ENCODE peak calls at places on chromosome 4, in ten cellular contexts. E is esophagus muscularis mucosa; B is psoas muscle; O is esophagus squamous epithelium; R is cardiac muscle cell; X is aorta; V is CD8-positive, alpha-beta T cell; H is heart left ventricle; L is neural progenitor cell; N is prostate gland. I is an unnamed sample. For H3K4me1 and H3K36me3, the result is how much of the 10 kb centered on the place peaks cover.

GRCh38 chr4:69025999-69026387 is 70.3 kb upstream of the UGT2B7 start:
- DNase-seq in E (no peak), B (no peak), O (no peak), R (no peak), X (no peak), V (no peak), H (no peak), L (no peak), N (no peak), I (no peak)

GRCh38 chr4:41512604-41513003 is 25.4 kb upstream of the LIMCH1 start:
- DNase-seq in E (no peak), B (no peak), O (no peak), R (no peak), X (no peak), V (no peak), H (no peak), L (no peak), N (no peak), I (no peak)

GRCh38 chr4:144371479-144371878 is 231.0 kb upstream of the GYPA start:
- DNase-seq in E (no peak), B (no peak), O (no peak), R (peak), X (no peak), V (no peak), H (no peak), L (no peak), N (no peak), I (no peak)

GRCh38 chr4:14841801-14842748 is 160.2 kb upstream of the CPEB2 start:
- DNase-seq in E (no peak), B (peak), O (no peak), R (peak), X (peak), V (no peak), H (peak), L (no peak), N (no peak), I (no peak)

GRCh38 chr4:175639346-175639745 is 172.7 kb downstream of the GPM6A start:
- DNase-seq in E (no peak), B (no peak), O (no peak), R (no peak), X (no peak), V (no peak), H (no peak), L (no peak), N (no peak), I (no peak)

GRCh38 chr4:22019676-22020075 is 71.1 kb upstream of the KCNIP4 start:
- DNase-seq in E (no peak), B (no peak), O (no peak), R (peak), X (no peak), V (no peak), H (no peak), L (no peak), N (no peak), I (no peak)

GRCh38 chr4:60817609-60818008 is 382.5 kb upstream of the ADGRL3 start:
- DNase-seq in E (no peak), B (no peak), O (no peak), R (no peak), X (no peak), V (no peak), H (no peak), L (no peak), N (no peak), I (no peak)

GRCh38 chr4:185656467-185656890 is 121.2 kb upstream of the PDLIM3 start:
- DNase-seq in E (no peak), B (peak), O (no peak), R (peak), X (peak), V (no peak), H (peak), L (peak), N (peak), I (no peak)

GRCh38 chr4:184255917-184256642 is 38.4 kb upstream of the ENPP6 start:
- DNase-seq in E (peak), B (no peak), O (no peak), R (no peak), X (no peak), V (no peak), H (no peak), L (no peak), N (no peak), I (no peak)

GRCh38 chr4:51997647-51998046 is 22.5 kb downstream of the LRRC66 start:
- DNase-seq in E (no peak), B (no peak), O (no peak), R (no peak), X (no peak), V (no peak), H (no peak), L (no peak), N (no peak), I (no peak)

GRCh38 chr4:17613761-17614415 is 553 bp upstream of the MED28 start:
- DNase-seq in E (no peak), B (no peak), O (no peak), R (peak), X (no peak), V (no peak), H (no peak), L (peak), N (no peak), I (no peak)

GRCh38 chr4:4651811-4652609 is 110.2 kb upstream of the STX18 start:
- DNase-seq in E (no peak), B (no peak), O (no peak), R (no peak), X (no peak), V (no peak), H (peak), L (peak), N (no peak), I (no peak)

GRCh38 chr4:159352609-159353008 is 249.7 kb downstream of the RAPGEF2 start:
- DNase-seq in E (no peak), B (no peak), O (no peak), R (no peak), X (no peak), V (no peak), H (no peak), L (no peak), N (no peak), I (no peak)

GRCh38 chr4:742742-743311 is 37.2 kb downstream of the PCGF3 start:
- DNase-seq in E (no peak), B (peak), O (no peak), R (peak), X (peak), V (peak), H (peak), L (peak), N (peak), I (no peak)

GRCh38 chr4:19382993-19383392 is 868.7 kb upstream of the SLIT2 start:
- DNase-seq in E (no peak), B (no peak), O (no peak), R (no peak), X (no peak), V (no peak), H (no peak), L (no peak), N (no peak), I (no peak)

GRCh38 chr4:87657525-87657924 is 7.4 kb downstream of the DMP1 start:
- DNase-seq in E (no peak), B (no peak), O (no peak), R (peak), X (no peak), V (no peak), H (no peak), L (no peak), N (no peak), I (no peak)

GRCh38 chr4:4409416-4410115 is 22.7 kb downstream of the NSG1 start:
- DNase-seq in E (no peak), B (no peak), O (no peak), R (no peak), X (peak), V (no peak), H (no peak), L (no peak), N (no peak), I (no peak)

GRCh38 chr4:77001907-77002306 is 52.4 kb downstream of the SEPTIN11 start:
- DNase-seq in E (peak), B (no peak), O (no peak), R (peak), X (no peak), V (no peak), H (no peak), L (peak), N (no peak), I (no peak)

GRCh38 chr4:140094701-140095420 is 59.1 kb downstream of the MAML3 start:
- DNase-seq in E (peak), B (peak), O (no peak), R (no peak), X (peak), V (peak), H (peak), L (no peak), N (peak), I (peak)

GRCh38 chr4:2132438-2132837 is 73.3 kb downstream of the NAT8L start:
- DNase-seq in E (no peak), B (no peak), O (no peak), R (no peak), X (no peak), V (no peak), H (no peak), L (no peak), N (no peak), I (no peak)

GRCh38 chr4:23279377-23279988 is 586.7 kb downstream of the GBA3 start:
- DNase-seq in E (no peak), B (no peak), O (no peak), R (peak), X (no peak), V (no peak), H (no peak), L (no peak), N (no peak), I (no peak)

GRCh38 chr4:41145571-41146078 is 68.7 kb downstream of the APBB2 start:
- DNase-seq in E (no peak), B (no peak), O (no peak), R (peak), X (no peak), V (no peak), H (no peak), L (peak), N (no peak), I (no peak)

GRCh38 chr4:83232087-83232486 is 52.5 kb downstream of the COQ2 start:
- DNase-seq in E (no peak), B (no peak), O (no peak), R (no peak), X (no peak), V (no peak), H (no peak), L (no peak), N (no peak), I (no peak)
- H3K4me1 ChIP-seq in E (under half), B (under half), O (under half), R (under half), X (under half), V (under half), H (under half), L (under half), N (under half), I (under half)

DNA sequence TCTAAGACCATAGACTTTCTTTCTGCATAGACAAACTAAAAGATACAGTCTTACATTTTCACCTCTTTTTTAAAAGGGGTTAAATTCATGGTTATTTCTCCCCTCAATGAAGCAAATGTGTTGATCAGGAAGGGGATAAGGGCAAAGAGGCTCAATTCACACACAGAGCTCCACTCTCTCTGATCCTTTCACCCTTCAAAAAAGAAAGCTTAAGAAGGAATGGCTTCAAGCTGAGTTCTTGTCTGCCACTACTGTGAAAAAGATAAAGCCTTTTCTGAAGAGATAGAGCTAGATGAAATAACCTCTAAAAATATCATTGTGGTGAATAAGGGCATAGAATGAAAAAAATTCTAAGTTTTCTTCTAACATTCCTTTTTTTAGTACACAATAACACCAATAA is 28.3 kb downstream of the SEPSECS start:
- DNase-seq in E (no peak), B (no peak), O (no peak), R (no peak), X (no peak), V (no peak), H (no peak), L (peak), N (no peak), I (no peak)
- H3K27ac ChIP-seq in E (no peak), B (no peak), O (no peak), R (peak), X (no peak), V (no peak), H (no peak), L (peak), N (no peak), I (no peak)

GRCh38 chr4:10109995-10110670 is 6.5 kb downstream of the WDR1 start:
- DNase-seq in E (no peak), B (no peak), O (no peak), R (no peak), X (no peak), V (no peak), H (no peak), L (no peak), N (no peak), I (no peak)
- H3K36me3 ChIP-seq in E (under half), B (under half), O (half or more), R (under half), X (under half), V (half or more), H (half or more), L (under half), N (under half), I (half or more)

GRCh38 chr4:79650217-79650616 is 242.2 kb upstream of the GK2 start:
- DNase-seq in E (no peak), B (no peak), O (no peak), R (peak), X (no peak), V (no peak), H (no peak), L (no peak), N (no peak), I (no peak)

GRCh38 chr4:79652232-79652631 is 244.2 kb upstream of the GK2 start:
- DNase-seq in E (no peak), B (no peak), O (no peak), R (peak), X (no peak), V (no peak), H (no peak), L (no peak), N (peak), I (no peak)

GRCh38 chr4:79652726-79653125 is 244.7 kb upstream of the GK2 start:
- DNase-seq in E (no peak), B (no peak), O (no peak), R (no peak), X (no peak), V (no peak), H (no peak), L (no peak), N (peak), I (no peak)

GRCh38 chr4:79651516-79651915 is 243.5 kb upstream of the GK2 start:
- DNase-seq in E (no peak), B (no peak), O (no peak), R (peak), X (no peak), V (no peak), H (no peak), L (no peak), N (no peak), I (no peak)

GRCh38 chr4:79650794-79651431 is 242.9 kb upstream of the GK2 start:
- DNase-seq in E (no peak), B (no peak), O (no peak), R (peak), X (no peak), V (no peak), H (no peak), L (no peak), N (no peak), I (no peak)
- H3K4me1 ChIP-seq in E (under half), B (under half), O (under half), R (under half), X (under half), V (under half), H (under half), L (under half), N (under half), I (under half)

DNA sequence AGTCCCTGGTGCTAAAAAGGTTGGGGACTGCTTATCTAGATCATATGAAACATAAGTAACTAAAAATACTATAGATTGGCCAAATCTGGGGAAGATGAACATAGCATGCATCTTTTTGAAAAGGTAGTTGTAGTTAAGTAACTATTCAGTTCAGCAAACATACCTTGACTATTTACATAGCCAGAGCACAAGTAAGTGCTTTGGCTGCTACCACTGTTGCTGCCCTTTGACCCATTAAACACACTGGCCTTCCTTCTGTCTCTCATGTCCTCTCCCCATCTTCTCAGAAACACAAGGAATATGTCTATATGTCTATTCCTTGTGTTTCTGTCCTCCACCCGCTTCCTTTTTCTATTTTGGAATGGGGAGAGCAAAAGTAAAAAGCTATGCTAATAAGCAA is 87.9 kb upstream of the SPRY1 start:
- DNase-seq in E (no peak), B (no peak), O (no peak), R (no peak), X (no peak), V (no peak), H (no peak), L (no peak), N (no peak), I (no peak)
- H3K27ac ChIP-seq in E (no peak), B (no peak), O (no peak), R (no peak), X (no peak), V (no peak), H (no peak), L (no peak), N (no peak), I (no peak)

GRCh38 chr4:182170417-182170935 is 72.7 kb upstream of the TENM3 start:
- DNase-seq in E (no peak), B (no peak), O (no peak), R (no peak), X (no peak), V (no peak), H (no peak), L (no peak), N (no peak), I (no peak)

GRCh38 chr4:182175788-182176519 is 67.2 kb upstream of the TENM3 start:
- DNase-seq in E (no peak), B (no peak), O (no peak), R (no peak), X (no peak), V (no peak), H (no peak), L (no peak), N (no peak), I (no peak)

GRCh38 chr4:182174979-182175378 is 68.2 kb upstream of the TENM3 start:
- DNase-seq in E (no peak), B (no peak), O (no peak), R (no peak), X (no peak), V (no peak), H (no peak), L (no peak), N (no peak), I (no peak)

DNA sequence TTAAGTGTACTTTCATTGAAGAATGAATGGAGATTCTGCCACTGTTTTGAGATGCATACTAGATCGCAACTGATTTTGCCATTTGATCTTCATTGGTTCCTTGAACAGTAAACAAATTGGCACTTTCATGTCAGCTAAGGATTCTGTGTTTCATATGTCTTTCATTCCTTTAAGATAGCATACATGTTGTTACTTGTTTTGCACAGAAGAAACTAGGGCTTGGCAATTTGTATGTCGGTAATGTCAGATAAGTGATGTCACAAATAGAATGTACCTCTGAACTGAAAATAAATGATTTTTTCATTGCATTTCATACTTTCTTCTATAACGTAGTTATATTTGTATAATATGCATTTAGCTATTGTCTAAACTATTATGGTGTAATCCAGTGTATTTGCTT is 73.2 kb upstream of the TENM3 start:
- DNase-seq in E (no peak), B (no peak), O (no peak), R (no peak), X (no peak), V (no peak), H (no peak), L (no peak), N (no peak), I (no peak)
- H3K36me3 ChIP-seq in E (under half), B (under half), O (under half), R (under half), X (under half), V (under half), H (under half), L (under half), N (under half), I (under half)